ENCODE peak calls at places on chromosomes 5 and 9, in four cellular contexts. J is psoas muscle, M is breast epithelium, A is heart left ventricle. R is an unnamed sample.

GRCh38 chr9:75051285-75051684 is 23.2 kb upstream of the CARNMT1 start:
- DNase-seq in J (no peak), M (no peak), A (no peak), R (no peak)

GRCh38 chr9:22813520-22813919 is 366.9 kb downstream of the DMRTA1 start:
- DNase-seq in J (no peak), M (no peak), A (no peak), R (no peak)

GRCh38 chr9:38181216-38181615 is 112.2 kb upstream of the SHB start:
- DNase-seq in J (no peak), M (no peak), A (no peak), R (no peak)

GRCh38 chr5:91328743-91329142 is 54.4 kb downstream of the ARRDC3 start:
- DNase-seq in J (no peak), M (no peak), A (no peak), R (no peak)

GRCh38 chr9:124139001-124139400 is 118.7 kb upstream of the NEK6 start:
- DNase-seq in J (no peak), M (no peak), A (no peak), R (no peak)

GRCh38 chr5:169637856-169638190 is 748 bp downstream of the DOCK2 start:
- DNase-seq in J (no peak), M (no peak), A (peak; percentile 73), R (no peak)

GRCh38 chr5:41921166-41921565 is 3.9 kb upstream of the FBXO4 start:
- DNase-seq in J (no peak), M (no peak), A (no peak), R (no peak)

GRCh38 chr9:1619915-1620705 is 395.0 kb upstream of the SMARCA2 start:
- DNase-seq in J (no peak), M (no peak), A (no peak), R (no peak)

GRCh38 chr9:1198085-1198484 is 147.9 kb downstream of the DMRT2 start:
- DNase-seq in J (no peak), M (no peak), A (no peak), R (no peak)

GRCh38 chr5:88734191-88734640 is 148.8 kb downstream of the MEF2C start:
- DNase-seq in J (no peak), M (no peak), A (no peak), R (no peak)

GRCh38 chr5:124027441-124027840 is 515.5 kb downstream of the CSNK1G3 start:
- DNase-seq in J (no peak), M (no peak), A (no peak), R (no peak)

GRCh38 chr5:76714771-76715483 is 999 bp upstream of the F2R start:
- DNase-seq in J (peak; percentile 35), M (no peak), A (no peak), R (no peak)

GRCh38 chr5:59149271-59149670 is 566.4 kb downstream of the RAB3C start:
- DNase-seq in J (no peak), M (no peak), A (no peak), R (no peak)

GRCh38 chr5:79456890-79457583 is 56.9 kb downstream of the HOMER1 start:
- DNase-seq in J (no peak), M (no peak), A (no peak), R (no peak)

GRCh38 chr5:124365491-124365890 is 380.9 kb downstream of the ZNF608 start:
- DNase-seq in J (no peak), M (no peak), A (no peak), R (no peak)

GRCh38 chr9:114070188-114071103 is 7.7 kb downstream of the AMBP start:
- DNase-seq in J (no peak), M (no peak), A (no peak), R (no peak)

GRCh38 chr5:23208959-23209431 is 298.4 kb upstream of the PRDM9 start:
- DNase-seq in J (no peak), M (no peak), A (no peak), R (no peak)

GRCh38 chr9:120868676-120869359 is 8.2 kb downstream of the PHF19 start:
- DNase-seq in J (peak; percentile 98), M (peak; percentile 97), A (peak; percentile 97), R (peak; percentile 91)

GRCh38 chr5:95892784-95893354 is 68.8 kb downstream of the ELL2 start:
- DNase-seq in J (no peak), M (no peak), A (no peak), R (no peak)

GRCh38 chr5:7850533-7851239 is at the start of gene CFAP90:
- DNase-seq in J (peak; percentile 39), M (no peak), A (peak; percentile 71), R (no peak)

GRCh38 chr5:123422433-123423277 is 548 bp downstream of the CEP120 start:
- DNase-seq in J (no peak), M (no peak), A (no peak), R (peak; percentile 47)

GRCh38 chr9:9612270-9612669 is 1000.5 kb downstream of the PTPRD start:
- DNase-seq in J (no peak), M (no peak), A (no peak), R (no peak)

GRCh38 chr9:136671646-136672430 is 9.1 kb downstream of the EGFL7 start:
- DNase-seq in J (no peak), M (no peak), A (no peak), R (no peak)

GRCh38 chr5:170638454-170639220 is 134.8 kb downstream of the KCNIP1 start:
- DNase-seq in J (peak; percentile 43), M (peak; percentile 29), A (peak; percentile 81), R (no peak)

GRCh38 chr5:88952344-88952743 is 69.4 kb upstream of the MEF2C start:
- DNase-seq in J (no peak), M (no peak), A (no peak), R (no peak)

GRCh38 chr9:108877524-108877923 is 15.5 kb downstream of the ACTL7A start:
- DNase-seq in J (no peak), M (no peak), A (no peak), R (no peak)

GRCh38 chr9:136143215-136144001 is 24.7 kb upstream of the TMEM250 start:
- DNase-seq in J (no peak), M (no peak), A (no peak), R (no peak)

GRCh38 chr9:136018257-136019031 is 57.3 kb upstream of the UBAC1 start:
- DNase-seq in J (no peak), M (no peak), A (no peak), R (no peak)

GRCh38 chr5:128711216-128711615 is 173.2 kb upstream of the FBN2 start:
- DNase-seq in J (no peak), M (no peak), A (no peak), R (no peak)

GRCh38 chr5:143569213-143569663 is 165.8 kb upstream of the NR3C1 start:
- DNase-seq in J (no peak), M (no peak), A (no peak), R (no peak)

GRCh38 chr5:140725799-140726471 is 25.7 kb downstream of the ZMAT2 start:
- DNase-seq in J (peak; percentile 22), M (peak; percentile 36), A (no peak), R (no peak)

GRCh38 chr9:114141553-114142548 is 13.5 kb upstream of the COL27A1 start:
- DNase-seq in J (no peak), M (no peak), A (no peak), R (no peak)

GRCh38 chr9:108473209-108474112 is 382.3 kb downstream of the ACTL7B start:
- DNase-seq in J (peak; percentile 44), M (no peak), A (no peak), R (no peak)

GRCh38 chr9:114919611-114920010 is 10.8 kb downstream of the TNFSF8 start:
- DNase-seq in J (no peak), M (no peak), A (no peak), R (no peak)

DNA sequence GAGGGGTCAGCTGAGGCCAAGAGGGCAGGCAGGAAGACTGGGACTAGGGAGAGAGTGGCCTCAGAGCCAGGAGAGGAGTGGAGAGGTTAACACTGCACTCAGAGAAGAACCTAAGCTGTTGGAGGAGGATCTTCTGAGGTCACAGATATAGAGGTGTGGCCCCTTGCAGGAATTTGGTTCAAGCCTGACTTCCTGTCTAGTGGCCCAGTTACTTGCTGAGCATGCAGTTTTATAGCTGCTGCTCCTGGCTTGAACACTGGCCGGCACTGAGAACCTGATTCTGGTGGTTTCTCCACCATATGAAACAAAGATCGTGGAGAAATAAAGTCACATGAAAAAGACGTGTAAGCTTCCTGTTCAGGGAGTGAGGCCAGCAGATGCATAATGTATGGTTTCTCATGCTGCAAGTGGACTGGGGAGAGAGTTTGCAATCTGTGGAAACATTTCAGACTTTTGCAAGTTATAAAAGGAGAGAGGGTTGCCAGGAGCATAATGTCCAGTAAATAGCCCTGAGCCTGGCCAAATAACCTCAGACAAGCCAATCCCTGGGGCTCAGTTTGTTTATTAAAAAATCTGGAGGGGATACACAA is 82.6 kb downstream of the GALNT10 start:
- DNase-seq in J (peak; percentile 31), M (no peak), A (no peak), R (no peak)
- H3K27ac ChIP-seq in J (no peak overlapping the region), M (peak overlapping the region; percentile 25), A (peak overlapping the region; percentile 28), R (no peak overlapping the region)

GRCh38 chr5:142385194-142385593 is 60.4 kb upstream of the SPRY4 start:
- DNase-seq in J (no peak), M (no peak), A (no peak), R (no peak)
- H3K27ac ChIP-seq in J (no peak overlapping the region), M (no peak overlapping the region), A (no peak overlapping the region), R (no peak overlapping the region)

GRCh38 chr5:17182494-17182893 is 34.9 kb upstream of the BASP1 start:
- DNase-seq in J (no peak), M (no peak), A (no peak), R (no peak)
- H3K27ac ChIP-seq in J (no peak overlapping the region), M (no peak overlapping the region), A (no peak overlapping the region), R (no peak overlapping the region)

DNA sequence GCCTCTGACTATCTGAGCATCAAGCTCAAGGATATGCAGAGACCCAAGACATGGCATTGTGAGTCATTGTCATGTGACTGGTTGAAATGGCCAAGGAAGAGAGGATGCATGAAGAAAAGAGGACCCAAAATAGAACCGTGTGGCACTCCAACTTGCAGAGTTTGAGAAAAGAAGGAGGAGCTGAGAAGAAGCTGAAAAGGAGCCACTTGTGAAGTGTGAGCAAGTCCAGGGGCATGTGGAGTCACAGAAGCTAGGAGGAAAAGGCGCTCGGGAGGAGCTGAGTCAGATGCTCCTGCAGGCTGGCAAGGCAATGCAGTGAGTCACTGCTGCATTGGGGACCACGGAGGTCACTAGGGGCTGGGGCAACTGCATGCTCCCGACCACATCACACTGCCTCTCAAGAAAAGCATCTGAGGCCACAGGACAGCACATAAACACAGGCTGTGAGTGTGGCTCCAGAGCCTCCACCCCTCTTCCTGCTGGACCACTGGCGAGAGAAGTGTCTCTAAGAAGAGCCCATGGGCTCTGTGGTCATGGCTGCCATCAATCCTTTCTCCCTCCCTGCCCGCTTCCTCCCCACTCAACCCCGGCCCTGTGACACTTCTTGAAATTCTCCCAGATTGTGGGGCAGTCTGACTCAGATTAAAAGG is 197.6 kb downstream of the DRD1 start:
- DNase-seq in J (peak; percentile 34), M (no peak), A (no peak), R (peak; percentile 5)
- H3K27ac ChIP-seq in J (no peak overlapping the region), M (no peak overlapping the region), A (no peak overlapping the region), R (no peak overlapping the region)

GRCh38 chr9:36551868-36552267 is 20.8 kb upstream of the MELK start:
- DNase-seq in J (no peak), M (no peak), A (no peak), R (no peak)
- H3K27ac ChIP-seq in J (no peak overlapping the region), M (no peak overlapping the region), A (no peak overlapping the region), R (no peak overlapping the region)

R was measured in caudate nucleus.